ENCODE peak calls at places on chromosomes 3 and 15, in four cellular contexts. O is K562, P is GM12878, H is HepG2. J is an unnamed sample.

GRCh38 chr3:30680789-30681188 is 74.4 kb downstream of the TGFBR2 start:
- DNase-seq in O (no peak), P (no peak), H (no peak), J (peak)

GRCh38 chr15:27527490-27528067 is 556.6 kb downstream of the GABRG3 start:
- DNase-seq in O (no peak), P (no peak), H (peak), J (no peak)

GRCh38 chr15:60391722-60392340 is 6.0 kb downstream of the ANXA2 start:
- DNase-seq in O (no peak), P (no peak), H (no peak), J (no peak)

GRCh38 chr15:81394609-81395008 is 20.6 kb upstream of the TMC3 start:
- DNase-seq in O (no peak), P (no peak), H (no peak), J (no peak)

GRCh38 chr15:89783111-89783860 is 7.2 kb downstream of the MESP2 start:
- DNase-seq in O (peak), P (no peak), H (no peak), J (no peak)

GRCh38 chr3:153829596-153830170 is 291.5 kb upstream of the ARHGEF26 start:
- DNase-seq in O (no peak), P (no peak), H (no peak), J (peak)

GRCh38 chr3:127637546-127637945 is 8.6 kb downstream of the PODXL2 start:
- DNase-seq in O (peak), P (no peak), H (no peak), J (no peak)

GRCh38 chr3:32973982-32974381 is 22.5 kb downstream of the CCR4 start:
- DNase-seq in O (no peak), P (no peak), H (no peak), J (no peak)

GRCh38 chr3:183369117-183369516 is 59.3 kb downstream of the MCF2L2 start:
- DNase-seq in O (no peak), P (no peak), H (no peak), J (no peak)

GRCh38 chr15:92385096-92385495 is 8.6 kb upstream of the ST8SIA2 start:
- DNase-seq in O (no peak), P (no peak), H (no peak), J (no peak)

GRCh38 chr3:29515451-29515850 is 234.6 kb downstream of the RBMS3 start:
- DNase-seq in O (no peak), P (peak), H (no peak), J (peak)

GRCh38 chr3:140050977-140051957 is 116.3 kb downstream of the CLSTN2 start:
- DNase-seq in O (peak), P (no peak), H (peak), J (no peak)

GRCh38 chr3:182323898-182324297 is 469.4 kb upstream of the ATP11B start:
- DNase-seq in O (no peak), P (no peak), H (no peak), J (no peak)

GRCh38 chr3:58470363-58471024 is 21.4 kb upstream of the KCTD6 start:
- DNase-seq in O (no peak), P (no peak), H (peak), J (no peak)

GRCh38 chr3:34185301-34185700 is 386.9 kb downstream of the PDCD6IP start:
- DNase-seq in O (no peak), P (no peak), H (no peak), J (no peak)

GRCh38 chr3:100737334-100737733 is 28.0 kb downstream of the TFG start:
- DNase-seq in O (peak), P (no peak), H (no peak), J (peak)

GRCh38 chr15:31049122-31049521 is 52.4 kb downstream of the TRPM1 start:
- DNase-seq in O (no peak), P (no peak), H (no peak), J (no peak)
- H2AFZ ChIP-seq in O (no peak), P (no peak), H (no peak), J (no peak)

GRCh38 chr3:19946832-19947548 is at the start of gene RAB5A:
- DNase-seq in O (peak), P (peak), H (peak), J (peak)
- TF ChIP-seq POLR2A in O (peak), P (peak), H (peak), J (peak)

GRCh38 chr15:70378126-70379031 is 280.7 kb upstream of the TLE3 start:
- DNase-seq in O (no peak), P (no peak), H (no peak), J (no peak)

GRCh38 chr15:70376929-70377691 is 279.4 kb upstream of the TLE3 start:
- DNase-seq in O (no peak), P (no peak), H (no peak), J (peak)

GRCh38 chr15:70375586-70375985 is 277.9 kb upstream of the TLE3 start:
- DNase-seq in O (no peak), P (no peak), H (no peak), J (no peak)

GRCh38 chr15:70375006-70375409 is 277.3 kb upstream of the TLE3 start:
- DNase-seq in O (no peak), P (no peak), H (no peak), J (no peak)

DNA sequence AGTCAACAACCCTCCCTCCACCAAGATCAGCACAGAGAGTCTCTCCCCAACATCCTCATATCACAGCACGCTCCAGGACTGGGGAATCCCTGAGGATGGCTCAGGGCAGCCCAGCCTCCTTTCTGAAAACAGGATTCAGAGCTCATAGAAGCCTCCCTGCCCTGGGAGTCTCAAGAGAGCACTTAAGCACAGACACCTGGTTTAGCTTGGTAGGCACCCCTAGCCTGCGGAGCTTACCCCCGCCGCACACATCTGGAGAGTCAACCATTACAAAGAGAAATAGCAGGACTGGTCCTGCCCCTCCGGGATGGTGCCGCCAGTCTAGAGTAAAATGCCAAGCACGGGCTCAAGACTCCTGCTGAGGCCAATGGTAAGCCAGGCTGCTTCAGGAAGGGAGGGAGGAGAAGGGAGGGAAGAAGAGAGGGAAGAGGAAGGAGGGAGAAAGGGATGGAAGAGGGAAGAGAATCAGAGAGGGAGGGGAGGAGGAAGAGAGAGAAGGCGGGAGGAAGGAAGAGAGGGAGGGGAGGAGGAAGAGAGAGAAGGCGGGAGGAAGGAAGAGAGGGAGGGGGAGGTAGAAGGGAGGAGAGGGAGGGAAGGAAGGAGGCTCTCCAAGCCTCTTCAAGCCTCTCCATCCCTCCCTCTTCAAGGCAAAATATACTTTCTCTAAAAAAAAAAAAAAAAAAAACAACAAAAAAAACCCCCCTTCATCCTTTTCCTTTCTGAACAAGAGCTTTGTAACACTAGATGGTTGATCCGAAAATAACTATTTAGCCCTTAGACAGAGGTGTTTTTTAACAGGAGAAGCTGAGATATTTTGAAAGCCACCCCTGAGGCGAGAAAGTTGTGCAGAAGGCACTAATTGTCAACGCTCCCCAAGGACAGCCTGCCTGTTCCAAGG is 278.6 kb upstream of the TLE3 start:
- DNase-seq in O (no peak), P (no peak), H (no peak), J (no peak)
- TF ChIP-seq MYC in O (no peak), P (no peak), H (no peak), J (no peak)

GRCh38 chr3:124584552-124585391 is 145.5 kb upstream of the UMPS start:
- DNase-seq in O (peak), P (no peak), H (peak), J (peak)
- H2AFZ ChIP-seq in O (peak), P (peak), H (no peak), J (peak)

GRCh38 chr3:63863150-63864007 is at the start of the genes ATXN7 and THOC7:
- DNase-seq in O (peak), P (no peak), H (peak), J (peak)
- TF ChIP-seq POLR2A in O (peak), P (peak), H (no peak), J (no peak)

GRCh38 chr15:85403745-85404144 is 23.3 kb downstream of the AKAP13 start:
- DNase-seq in O (no peak), P (no peak), H (no peak), J (no peak)

GRCh38 chr15:85404156-85404921 is 23.9 kb downstream of the AKAP13 start:
- DNase-seq in O (no peak), P (no peak), H (no peak), J (no peak)

GRCh38 chr15:85405467-85405866 is 25.1 kb downstream of the AKAP13 start:
- DNase-seq in O (no peak), P (no peak), H (no peak), J (no peak)

GRCh38 chr15:85406916-85407315 is 26.5 kb downstream of the AKAP13 start:
- DNase-seq in O (no peak), P (no peak), H (no peak), J (no peak)

GRCh38 chr15:85404922-85405293 is 24.5 kb downstream of the AKAP13 start:
- DNase-seq in O (no peak), P (no peak), H (no peak), J (peak)
- TF ChIP-seq MYC in O (no peak), P (no peak), H (no peak), J (no peak)

GRCh38 chr3:193805448-193805847 is 212.4 kb downstream of the OPA1 start:
- DNase-seq in O (peak), P (no peak), H (peak), J (peak)
- H2AFZ ChIP-seq in O (no peak), P (no peak), H (no peak), J (no peak)

J was measured in endothelial cell of umbilical vein.